ENCODE peak calls at places on chromosomes 13 and 19, in seven cellular contexts. O is GM23338; H is GM03348; Y is H9; T is A549; G is non-pigmented ciliary epithelial cell; Q is activated effector memory CD4-positive, alpha-beta T cell treated with anti-CD3 and anti-CD28 coated beads, Interleukin-2, amount 50 U/mL, for 16 hours. K is an unnamed sample.

GRCh38 chr19:28393574-28394336 is 819.2 kb downstream of the UQCRFS1 start:
- DNase-seq in O (peak), H (no peak), Y (no peak), T (no peak), G (no peak), Q (no peak), K (no peak)

GRCh38 chr13:51771418-51772104 is 32.4 kb downstream of the DHRS12 start:
- DNase-seq in O (no peak), H (no peak), Y (no peak), T (no peak), G (no peak), Q (no peak), K (no peak)

GRCh38 chr19:46745521-46746280 is at the start of gene FKRP:
- DNase-seq in O (peak), H (peak), Y (no peak), T (peak), G (no peak), Q (peak), K (peak)

GRCh38 chr13:41835871-41836270 is 125.0 kb downstream of the VWA8 start:
- DNase-seq in O (no peak), H (peak), Y (no peak), T (no peak), G (no peak), Q (no peak), K (no peak)

GRCh38 chr13:37475966-37476365 is 122.6 kb downstream of the POSTN start:
- DNase-seq in O (no peak), H (no peak), Y (no peak), T (no peak), G (peak), Q (no peak), K (no peak)

GRCh38 chr13:42035905-42036521 is 12.4 kb upstream of the DGKH start:
- DNase-seq in O (no peak), H (no peak), Y (no peak), T (no peak), G (no peak), Q (no peak), K (no peak)

GRCh38 chr19:17741456-17741855 is 9.8 kb upstream of the FCHO1 start:
- DNase-seq in O (no peak), H (no peak), Y (no peak), T (no peak), G (no peak), Q (no peak), K (no peak)

GRCh38 chr19:17153996-17154395 is 61.2 kb upstream of the USE1 start:
- DNase-seq in O (no peak), H (no peak), Y (no peak), T (no peak), G (no peak), Q (no peak), K (no peak)

GRCh38 chr19:40304306-40304705 is 19.2 kb upstream of the AKT2 start:
- DNase-seq in O (no peak), H (no peak), Y (no peak), T (no peak), G (no peak), Q (peak), K (no peak)